ENCODE peak calls at places on chromosomes 12 and 14, in nine cellular contexts. One of them, this sample, is unnamed. For H3K4me1, the result is how much of the 10 kb centered on the place peaks cover.

GRCh38 chr12:50232771-50233209 is 50.5 kb downstream of the LIMA1 start:
- DNase-seq in SK-N-SH: peak
- DNase-seq in PC-3: no peak
- DNase-seq in hepatocyte: no peak
- DNase-seq in neural progenitor cell: no peak
- DNase-seq in OCI-LY7: no peak
- DNase-seq in MM.1S: no peak
- DNase-seq in GM23248: no peak
- DNase-seq in HCT116: no peak
- DNase-seq in this sample: no peak

GRCh38 chr12:106082216-106083175 is 56.3 kb downstream of the NUAK1 start:
- DNase-seq in MM.1S: no peak
- DNase-seq in neural progenitor cell: no peak
- DNase-seq in OCI-LY7: no peak
- DNase-seq in HCT116: no peak
- DNase-seq in GM23248: peak
- DNase-seq in SK-N-SH: no peak
- DNase-seq in hepatocyte: no peak
- DNase-seq in PC-3: no peak
- DNase-seq in this sample: no peak

GRCh38 chr14:57526942-57527341 is 33.3 kb upstream of the CCDC198 start:
- DNase-seq in OCI-LY7: peak
- DNase-seq in PC-3: no peak
- DNase-seq in HCT116: no peak
- DNase-seq in SK-N-SH: no peak
- DNase-seq in hepatocyte: no peak
- DNase-seq in GM23248: no peak
- DNase-seq in neural progenitor cell: peak
- DNase-seq in MM.1S: no peak
- DNase-seq in this sample: peak

GRCh38 chr12:3747976-3748619 is 4.8 kb downstream of the CRACR2A start:
- DNase-seq in HCT116: no peak
- DNase-seq in MM.1S: no peak
- DNase-seq in hepatocyte: no peak
- DNase-seq in OCI-LY7: no peak
- DNase-seq in neural progenitor cell: no peak
- DNase-seq in GM23248: no peak
- DNase-seq in SK-N-SH: no peak
- DNase-seq in PC-3: no peak
- DNase-seq in this sample: no peak

GRCh38 chr12:92927055-92927435 is 2.0 kb downstream of the EEA1 start:
- DNase-seq in OCI-LY7: no peak
- DNase-seq in SK-N-SH: peak
- DNase-seq in HCT116: no peak
- DNase-seq in PC-3: peak
- DNase-seq in hepatocyte: peak
- DNase-seq in GM23248: peak
- DNase-seq in MM.1S: peak
- DNase-seq in neural progenitor cell: peak
- DNase-seq in this sample: peak

GRCh38 chr14:58865520-58866281 is 227.9 kb downstream of the DACT1 start:
- DNase-seq in SK-N-SH: peak
- DNase-seq in HCT116: no peak
- DNase-seq in hepatocyte: no peak
- DNase-seq in PC-3: no peak
- DNase-seq in GM23248: peak
- DNase-seq in neural progenitor cell: no peak
- DNase-seq in MM.1S: no peak
- DNase-seq in OCI-LY7: no peak
- DNase-seq in this sample: no peak

GRCh38 chr14:75492832-75493579 is 29.3 kb upstream of the BATF start:
- DNase-seq in MM.1S: no peak
- DNase-seq in hepatocyte: no peak
- DNase-seq in SK-N-SH: no peak
- DNase-seq in neural progenitor cell: no peak
- DNase-seq in GM23248: peak
- DNase-seq in OCI-LY7: no peak
- DNase-seq in HCT116: no peak
- DNase-seq in PC-3: no peak
- DNase-seq in this sample: no peak

GRCh38 chr12:58871557-58871956 is 48.7 kb downstream of the LRIG3 start:
- DNase-seq in GM23248: peak
- DNase-seq in MM.1S: no peak
- DNase-seq in SK-N-SH: no peak
- DNase-seq in HCT116: no peak
- DNase-seq in neural progenitor cell: no peak
- DNase-seq in OCI-LY7: no peak
- DNase-seq in hepatocyte: no peak
- DNase-seq in PC-3: no peak
- DNase-seq in this sample: no peak

GRCh38 chr12:90653051-90653450 is 301.9 kb downstream of the CCER1 start:
- DNase-seq in SK-N-SH: no peak
- DNase-seq in neural progenitor cell: no peak
- DNase-seq in GM23248: peak
- DNase-seq in PC-3: no peak
- DNase-seq in HCT116: no peak
- DNase-seq in MM.1S: no peak
- DNase-seq in hepatocyte: no peak
- DNase-seq in OCI-LY7: no peak
- DNase-seq in this sample: no peak

GRCh38 chr12:32005496-32006125 is 46.4 kb downstream of the RESF1 start:
- DNase-seq in MM.1S: no peak
- DNase-seq in HCT116: no peak
- DNase-seq in SK-N-SH: no peak
- DNase-seq in hepatocyte: peak
- DNase-seq in PC-3: no peak
- DNase-seq in neural progenitor cell: no peak
- DNase-seq in GM23248: no peak
- DNase-seq in OCI-LY7: no peak
- DNase-seq in this sample: no peak

GRCh38 chr12:19707948-19708409 is 268.7 kb downstream of the AEBP2 start:
- DNase-seq in MM.1S: no peak
- DNase-seq in HCT116: peak
- DNase-seq in hepatocyte: no peak
- DNase-seq in PC-3: peak
- DNase-seq in neural progenitor cell: no peak
- DNase-seq in GM23248: peak
- DNase-seq in OCI-LY7: no peak
- DNase-seq in SK-N-SH: no peak
- DNase-seq in this sample: no peak

GRCh38 chr12:92695577-92695976 is 7.2 kb upstream of the PLEKHG7 start:
- DNase-seq in OCI-LY7: no peak
- DNase-seq in hepatocyte: no peak
- DNase-seq in GM23248: no peak
- DNase-seq in neural progenitor cell: no peak
- DNase-seq in SK-N-SH: no peak
- DNase-seq in PC-3: no peak
- DNase-seq in MM.1S: no peak
- DNase-seq in HCT116: no peak
- DNase-seq in this sample: no peak

GRCh38 chr14:101857226-101857625 is 95.7 kb downstream of the PPP2R5C start:
- DNase-seq in HCT116: peak
- DNase-seq in hepatocyte: no peak
- DNase-seq in MM.1S: no peak
- DNase-seq in OCI-LY7: no peak
- DNase-seq in SK-N-SH: no peak
- DNase-seq in GM23248: no peak
- DNase-seq in PC-3: peak
- DNase-seq in neural progenitor cell: no peak
- DNase-seq in this sample: peak

GRCh38 chr12:106046947-106047346 is 91.8 kb downstream of the NUAK1 start:
- DNase-seq in MM.1S: peak
- DNase-seq in hepatocyte: no peak
- DNase-seq in SK-N-SH: no peak
- DNase-seq in neural progenitor cell: no peak
- DNase-seq in OCI-LY7: no peak
- DNase-seq in GM23248: no peak
- DNase-seq in PC-3: no peak
- DNase-seq in HCT116: no peak
- DNase-seq in this sample: no peak

GRCh38 chr12:32264995-32265394 is 134.4 kb upstream of the FGD4 start:
- DNase-seq in HCT116: no peak
- DNase-seq in SK-N-SH: no peak
- DNase-seq in hepatocyte: peak
- DNase-seq in PC-3: no peak
- DNase-seq in OCI-LY7: peak
- DNase-seq in neural progenitor cell: no peak
- DNase-seq in MM.1S: peak
- DNase-seq in GM23248: peak
- DNase-seq in this sample: no peak

GRCh38 chr12:39574785-39575497 is 44.7 kb downstream of the ABCD2 start:
- DNase-seq in neural progenitor cell: no peak
- DNase-seq in SK-N-SH: no peak
- DNase-seq in GM23248: no peak
- DNase-seq in MM.1S: no peak
- DNase-seq in HCT116: no peak
- DNase-seq in OCI-LY7: no peak
- DNase-seq in PC-3: no peak
- DNase-seq in hepatocyte: no peak
- DNase-seq in this sample: peak

GRCh38 chr12:113155641-113156040 is 6.1 kb downstream of the CFAP73 start:
- DNase-seq in neural progenitor cell: no peak
- DNase-seq in PC-3: no peak
- DNase-seq in hepatocyte: no peak
- DNase-seq in SK-N-SH: no peak
- DNase-seq in MM.1S: no peak
- DNase-seq in HCT116: no peak
- DNase-seq in GM23248: no peak
- DNase-seq in OCI-LY7: no peak
- DNase-seq in this sample: no peak

GRCh38 chr12:54368709-54369596 is 4.7 kb upstream of the GPR84 start:
- DNase-seq in neural progenitor cell: peak
- DNase-seq in OCI-LY7: peak
- DNase-seq in HCT116: peak
- DNase-seq in hepatocyte: peak
- DNase-seq in MM.1S: peak
- DNase-seq in PC-3: peak
- DNase-seq in GM23248: peak
- DNase-seq in SK-N-SH: peak
- DNase-seq in this sample: peak

DNA sequence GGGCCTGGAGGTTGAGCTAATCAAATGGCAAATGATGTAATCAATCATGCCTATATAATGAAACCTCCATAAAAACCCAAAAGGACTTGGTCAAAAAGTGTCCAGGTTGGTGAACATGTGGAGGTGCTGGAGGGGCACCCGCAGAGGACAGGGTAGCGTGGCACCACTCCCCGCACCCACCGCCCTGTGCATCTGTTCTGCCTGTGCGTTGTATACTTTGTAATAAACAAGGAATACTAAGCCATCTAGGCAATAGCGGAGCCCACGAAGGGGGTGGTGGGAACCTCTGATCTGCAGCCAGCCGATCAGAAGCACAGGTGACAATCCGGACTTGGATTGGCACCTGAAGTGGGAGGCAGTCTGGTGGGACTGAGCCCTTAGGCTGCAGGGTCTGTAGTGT is 75.8 kb upstream of the GPR68 start:
- DNase-seq in OCI-LY7: no peak
- DNase-seq in MM.1S: no peak
- DNase-seq in PC-3: no peak
- DNase-seq in HCT116: no peak
- DNase-seq in hepatocyte: no peak
- DNase-seq in SK-N-SH: no peak
- DNase-seq in neural progenitor cell: no peak
- DNase-seq in GM23248: no peak
- DNase-seq in this sample: no peak
- H3K4me1 ChIP-seq in OCI-LY7: half or more
- H3K4me1 ChIP-seq in MM.1S: half or more
- H3K4me1 ChIP-seq in PC-3: under half
- H3K4me1 ChIP-seq in HCT116: under half
- H3K4me1 ChIP-seq in hepatocyte: under half
- H3K4me1 ChIP-seq in SK-N-SH: under half
- H3K4me1 ChIP-seq in neural progenitor cell: under half
- H3K4me1 ChIP-seq in GM23248: under half
- H3K4me1 ChIP-seq in this sample: under half

GRCh38 chr12:57079821-57080220 is 1.2 kb upstream of the NEMP1 start:
- DNase-seq in GM23248: no peak
- DNase-seq in MM.1S: no peak
- DNase-seq in PC-3: no peak
- DNase-seq in SK-N-SH: no peak
- DNase-seq in neural progenitor cell: no peak
- DNase-seq in OCI-LY7: no peak
- DNase-seq in HCT116: no peak
- DNase-seq in hepatocyte: no peak
- DNase-seq in this sample: peak
- TF ChIP-seq EZH2phosphoT487 in GM23248: no peak
- TF ChIP-seq EZH2phosphoT487 in MM.1S: no peak
- TF ChIP-seq EZH2phosphoT487 in PC-3: no peak
- TF ChIP-seq EZH2phosphoT487 in SK-N-SH: no peak
- TF ChIP-seq EZH2phosphoT487 in neural progenitor cell: no peak
- TF ChIP-seq EZH2phosphoT487 in OCI-LY7: no peak
- TF ChIP-seq EZH2phosphoT487 in HCT116: no peak
- TF ChIP-seq EZH2phosphoT487 in hepatocyte: no peak
- TF ChIP-seq EZH2phosphoT487 in this sample: no peak

DNA sequence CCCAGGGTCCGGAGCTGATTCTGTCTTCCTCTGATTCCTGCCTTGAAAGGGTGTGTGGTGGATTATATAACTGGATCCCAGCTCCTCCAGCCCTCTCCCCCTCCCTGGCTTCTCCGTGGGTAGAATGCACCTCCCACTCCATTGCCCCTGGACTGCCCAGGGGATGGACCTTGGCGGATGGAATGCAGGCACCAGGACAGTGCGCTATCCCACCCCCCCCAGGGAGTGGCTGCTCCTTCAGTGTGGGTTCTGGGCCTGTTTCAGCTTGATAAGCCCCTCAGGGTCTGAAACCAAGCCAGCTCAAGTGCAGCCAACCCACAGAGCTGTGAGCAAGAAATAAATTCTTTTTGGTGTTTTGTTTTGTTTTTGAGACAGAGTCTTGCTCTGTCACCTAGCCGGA is 112.4 kb upstream of the TMEM132D start:
- DNase-seq in HCT116: no peak
- DNase-seq in OCI-LY7: no peak
- DNase-seq in GM23248: no peak
- DNase-seq in neural progenitor cell: no peak
- DNase-seq in MM.1S: no peak
- DNase-seq in SK-N-SH: no peak
- DNase-seq in hepatocyte: no peak
- DNase-seq in PC-3: no peak
- DNase-seq in this sample: no peak
- H3K4me1 ChIP-seq in HCT116: under half
- H3K4me1 ChIP-seq in OCI-LY7: under half
- H3K4me1 ChIP-seq in GM23248: under half
- H3K4me1 ChIP-seq in neural progenitor cell: under half
- H3K4me1 ChIP-seq in MM.1S: under half
- H3K4me1 ChIP-seq in SK-N-SH: under half
- H3K4me1 ChIP-seq in hepatocyte: under half
- H3K4me1 ChIP-seq in PC-3: under half
- H3K4me1 ChIP-seq in this sample: under half

GRCh38 chr12:122560138-122560537 is 33.1 kb downstream of the KNTC1 start:
- DNase-seq in SK-N-SH: no peak
- DNase-seq in neural progenitor cell: no peak
- DNase-seq in OCI-LY7: peak
- DNase-seq in PC-3: no peak
- DNase-seq in MM.1S: no peak
- DNase-seq in hepatocyte: no peak
- DNase-seq in GM23248: no peak
- DNase-seq in HCT116: no peak
- DNase-seq in this sample: no peak

GRCh38 chr12:122563361-122563760 is 36.3 kb downstream of the KNTC1 start:
- DNase-seq in HCT116: no peak
- DNase-seq in MM.1S: no peak
- DNase-seq in SK-N-SH: no peak
- DNase-seq in PC-3: no peak
- DNase-seq in neural progenitor cell: no peak
- DNase-seq in GM23248: no peak
- DNase-seq in hepatocyte: no peak
- DNase-seq in OCI-LY7: no peak
- DNase-seq in this sample: no peak

GRCh38 chr12:122558721-122559641 is 31.9 kb downstream of the KNTC1 start:
- DNase-seq in GM23248: no peak
- DNase-seq in neural progenitor cell: no peak
- DNase-seq in SK-N-SH: no peak
- DNase-seq in OCI-LY7: peak
- DNase-seq in hepatocyte: no peak
- DNase-seq in HCT116: no peak
- DNase-seq in PC-3: no peak
- DNase-seq in MM.1S: no peak
- DNase-seq in this sample: no peak
- TF ChIP-seq EZH2phosphoT487 in GM23248: no peak
- TF ChIP-seq EZH2phosphoT487 in neural progenitor cell: no peak
- TF ChIP-seq EZH2phosphoT487 in SK-N-SH: no peak
- TF ChIP-seq EZH2phosphoT487 in OCI-LY7: no peak
- TF ChIP-seq EZH2phosphoT487 in hepatocyte: no peak
- TF ChIP-seq EZH2phosphoT487 in HCT116: no peak
- TF ChIP-seq EZH2phosphoT487 in PC-3: no peak
- TF ChIP-seq EZH2phosphoT487 in MM.1S: no peak
- TF ChIP-seq EZH2phosphoT487 in this sample: no peak